ENCODE peak calls at places on chromosomes 5 and 9, in six cellular contexts. W is endothelial cell; M is activated CD4-positive, alpha-beta T cell treated with anti-CD3 and anti-CD28 coated beads, Interleukin-2, amount 50 U/mL, for 48 hours; S is choroid plexus epithelial cell; J is NCI-H1105; V is AG10803. H is an unnamed sample.

GRCh38 chr5:54837939-54838457 is 147.4 kb downstream of the ESM1 start:
- DNase-seq in W (no peak), M (no peak), S (no peak), J (no peak), V (no peak), H (no peak)

GRCh38 chr5:40743771-40744170 is 12.0 kb downstream of the TTC33 start:
- DNase-seq in W (no peak), M (no peak), S (no peak), J (no peak), V (no peak), H (no peak)

GRCh38 chr5:64292611-64293215 is 127.1 kb downstream of the RNF180 start:
- DNase-seq in W (no peak), M (no peak), S (peak; percentile 4), J (no peak), V (no peak), H (peak; percentile 62)

GRCh38 chr9:113508111-113508749 is 44.7 kb downstream of the RGS3 start:
- DNase-seq in W (no peak), M (no peak), S (peak; percentile 19), J (no peak), V (no peak), H (no peak)

GRCh38 chr5:107026098-107026497 is 644.6 kb downstream of the EFNA5 start:
- DNase-seq in W (no peak), M (no peak), S (no peak), J (no peak), V (no peak), H (no peak)

GRCh38 chr5:59356813-59357381 is 536.6 kb downstream of the PDE4D start:
- DNase-seq in W (peak; percentile 17), M (no peak), S (peak; percentile 42), J (no peak), V (no peak), H (no peak)

GRCh38 chr5:38595149-38595725 is 38.8 kb upstream of the LIFR start:
- DNase-seq in W (no peak), M (no peak), S (peak; percentile 74), J (no peak), V (peak; percentile 91), H (peak; percentile 97)

GRCh38 chr5:169443249-169443784 is 140.3 kb upstream of the SPDL1 start:
- DNase-seq in W (no peak), M (no peak), S (peak; percentile 15), J (no peak), V (peak; percentile 40), H (no peak)

GRCh38 chr5:115602585-115603125 is 376 bp upstream of the TICAM2 start:
- DNase-seq in W (no peak), M (no peak), S (no peak), J (no peak), V (no peak), H (no peak)

GRCh38 chr5:16773990-16774389 is 157.2 kb upstream of the RETREG1 start:
- DNase-seq in W (no peak), M (no peak), S (peak; percentile 52), J (no peak), V (peak; percentile 87), H (peak; percentile 71)

GRCh38 chr5:154626876-154627552 is 128.2 kb upstream of the LARP1 start:
- DNase-seq in W (no peak), M (no peak), S (no peak), J (no peak), V (no peak), H (no peak)

GRCh38 chr5:6715758-6716633 is 2.8 kb downstream of the TENT4A start:
- DNase-seq in W (no peak), M (no peak), S (no peak), J (no peak), V (no peak), H (no peak)

GRCh38 chr9:134322781-134323241 is 3.4 kb upstream of the RXRA start:
- DNase-seq in W (no peak), M (no peak), S (no peak), J (no peak), V (no peak), H (no peak)

GRCh38 chr5:58133631-58134296 is 326.1 kb downstream of the PLK2 start:
- DNase-seq in W (no peak), M (no peak), S (peak; percentile 72), J (no peak), V (peak; percentile 96), H (peak; percentile 90)

GRCh38 chr5:151243127-151243526 is 9.9 kb upstream of the GM2A start:
- DNase-seq in W (no peak), M (no peak), S (no peak), J (no peak), V (no peak), H (no peak)

GRCh38 chr9:89387970-89388867 is 69.9 kb downstream of the SECISBP2 start:
- DNase-seq in W (no peak), M (no peak), S (peak; percentile 95), J (no peak), V (peak; percentile 95), H (peak; percentile 70)

GRCh38 chr5:4116834-4117233 is 521.2 kb downstream of the IRX1 start:
- DNase-seq in W (no peak), M (no peak), S (no peak), J (no peak), V (no peak), H (no peak)

GRCh38 chr5:174187001-174187400 is 141.5 kb downstream of the NSG2 start:
- DNase-seq in W (no peak), M (no peak), S (no peak), J (no peak), V (no peak), H (no peak)

GRCh38 chr5:176955895-176956294 is 50.7 kb downstream of the UIMC1 start:
- DNase-seq in W (no peak), M (no peak), S (peak; percentile 37), J (no peak), V (peak; percentile 18), H (no peak)

GRCh38 chr9:72537671-72538070 is 16.3 kb downstream of the TMC1 start:
- DNase-seq in W (no peak), M (no peak), S (no peak), J (no peak), V (no peak), H (no peak)

GRCh38 chr9:137411670-137412380 is 11.1 kb downstream of the EXD3 start:
- DNase-seq in W (no peak), M (peak; percentile 64), S (peak; percentile 96), J (no peak), V (peak; percentile 76), H (peak; percentile 91)

GRCh38 chr5:96963267-96963666 is 27.4 kb downstream of the LNPEP start:
- DNase-seq in W (no peak), M (no peak), S (peak; percentile 86), J (no peak), V (peak; percentile 79), H (peak; percentile 78)

GRCh38 chr5:98845878-98846277 is 72.4 kb downstream of the RGMB start:
- DNase-seq in W (no peak), M (no peak), S (no peak), J (no peak), V (no peak), H (no peak)

GRCh38 chr5:157719231-157719630 is 12.0 kb upstream of the THG1L start:
- DNase-seq in W (no peak), M (no peak), S (no peak), J (no peak), V (no peak), H (no peak)

GRCh38 chr5:64074533-64074932 is 91.1 kb upstream of the RNF180 start:
- DNase-seq in W (peak; percentile 33), M (no peak), S (peak; percentile 41), J (peak; percentile 9), V (peak; percentile 18), H (peak; percentile 46)

GRCh38 chr5:52024363-52024762 is 641.1 kb downstream of the ISL1 start:
- DNase-seq in W (no peak), M (no peak), S (no peak), J (no peak), V (no peak), H (peak; percentile 1)

GRCh38 chr5:136016945-136017530 is 11.8 kb upstream of the TGFBI start:
- DNase-seq in W (no peak), M (no peak), S (peak; percentile 57), J (peak; percentile 42), V (peak; percentile 92), H (peak; percentile 93)

GRCh38 chr9:95096807-95097206 is 220.7 kb downstream of the FANCC start:
- DNase-seq in W (no peak), M (no peak), S (no peak), J (no peak), V (no peak), H (no peak)

GRCh38 chr9:136553581-136553980 is 7.7 kb upstream of the NOTCH1 start:
- DNase-seq in W (no peak), M (no peak), S (no peak), J (no peak), V (no peak), H (no peak)

GRCh38 chr5:160923927-160924705 is 72.1 kb upstream of the ATP10B start:
- DNase-seq in W (no peak), M (no peak), S (no peak), J (no peak), V (no peak), H (no peak)

GRCh38 chr5:141841781-141842180 is 36.4 kb downstream of the PCDH1 start:
- DNase-seq in W (no peak), M (no peak), S (no peak), J (peak; percentile 65), V (no peak), H (no peak)

GRCh38 chr5:41787257-41787656 is 83.0 kb downstream of the OXCT1 start:
- DNase-seq in W (no peak), M (no peak), S (peak; percentile 58), J (no peak), V (no peak), H (peak; percentile 43)

GRCh38 chr9:14654932-14655331 is 38.3 kb downstream of the ZDHHC21 start:
- DNase-seq in W (no peak), M (no peak), S (peak; percentile 21), J (no peak), V (no peak), H (peak; percentile 9)

GRCh38 chr9:92620870-92621269 is 49.1 kb downstream of the IPPK start:
- DNase-seq in W (no peak), M (no peak), S (no peak), J (no peak), V (no peak), H (no peak)

GRCh38 chr9:21836437-21837161 is 34.2 kb downstream of the MTAP start:
- DNase-seq in W (no peak), M (no peak), S (peak; percentile 98), J (no peak), V (peak; percentile 97), H (peak; percentile 99)

GRCh38 chr5:105632043-105632442 is 2038.7 kb downstream of the EFNA5 start:
- DNase-seq in W (no peak), M (no peak), S (peak; percentile 4), J (no peak), V (no peak), H (no peak)

GRCh38 chr5:73564018-73564417 is 1.4 kb downstream of the ANKRA2 start:
- DNase-seq in W (no peak), M (no peak), S (peak; percentile 15), J (no peak), V (no peak), H (peak; percentile 14)